ENCODE peak calls at places on chromosomes 6 and 20, in seven cellular contexts. D, H, N, V, W, I and G are unnamed samples.
A peak's percentile ranks its signal among the peaks of the same experiment; 100 is the strongest.

GRCh38 chr6:43287717-43288679 is 10.1 kb upstream of the SLC22A7 start:
- DNase-seq in D (no peak), H (no peak), N (no peak), V (no peak), W (no peak), I (no peak), G (no peak)

GRCh38 chr6:38035478-38035877 is 216.0 kb downstream of the ZFAND3 start:
- DNase-seq in D (no peak), H (peak; percentile 34), N (peak; percentile 5), V (peak; percentile 12), W (no peak), I (no peak), G (no peak)

GRCh38 chr6:133983099-133983939 is 30.3 kb downstream of the TBPL1 start:
- DNase-seq in D (no peak), H (peak; percentile 86), N (peak; percentile 31), V (no peak), W (no peak), I (no peak), G (no peak)

GRCh38 chr6:138882369-138883017 is 86.6 kb downstream of the ECT2L start:
- DNase-seq in D (peak; percentile 74), H (no peak), N (no peak), V (no peak), W (no peak), I (no peak), G (no peak)

GRCh38 chr6:40344566-40345185 is 242.5 kb downstream of the LRFN2 start:
- DNase-seq in D (no peak), H (no peak), N (no peak), V (no peak), W (no peak), I (no peak), G (no peak)

GRCh38 chr20:4829494-4830211 is 107.9 kb downstream of the PRND start:
- DNase-seq in D (no peak), H (no peak), N (no peak), V (no peak), W (no peak), I (no peak), G (no peak)

GRCh38 chr6:137039010-137039409 is 5.8 kb downstream of the IL20RA start:
- DNase-seq in D (no peak), H (no peak), N (no peak), V (no peak), W (no peak), I (no peak), G (no peak)

GRCh38 chr6:35328108-35328723 is 14.1 kb upstream of the PPARD start:
- DNase-seq in D (no peak), H (no peak), N (no peak), V (no peak), W (no peak), I (no peak), G (no peak)

GRCh38 chr6:151772436-151772835 is 35.0 kb upstream of the ESR1 start:
- DNase-seq in D (no peak), H (no peak), N (no peak), V (no peak), W (no peak), I (no peak), G (no peak)

GRCh38 chr20:63577317-63577894 is 3.4 kb upstream of the HELZ2 start:
- DNase-seq in D (no peak), H (no peak), N (no peak), V (no peak), W (no peak), I (no peak), G (no peak)

GRCh38 chr6:72205500-72205899 is 319.1 kb downstream of the RIMS1 start:
- DNase-seq in D (no peak), H (no peak), N (no peak), V (no peak), W (no peak), I (no peak), G (no peak)

GRCh38 chr6:144999127-144999526 is 714.0 kb downstream of the UTRN start:
- DNase-seq in D (no peak), H (no peak), N (peak; percentile 29), V (peak; percentile 17), W (no peak), I (no peak), G (no peak)

GRCh38 chr6:18241208-18241836 is 23.0 kb downstream of the DEK start:
- DNase-seq in D (no peak), H (peak; percentile 8), N (peak; percentile 26), V (peak; percentile 53), W (no peak), I (no peak), G (no peak)

GRCh38 chr6:83862776-83863471 is 3.4 kb downstream of the CYB5R4 start:
- DNase-seq in D (no peak), H (no peak), N (no peak), V (no peak), W (no peak), I (no peak), G (no peak)

GRCh38 chr20:17468073-17468840 is 62.9 kb downstream of the BFSP1 start:
- DNase-seq in D (no peak), H (no peak), N (no peak), V (no peak), W (no peak), I (no peak), G (no peak)

GRCh38 chr6:79399499-79399898 is 137.7 kb downstream of the LCA5 start:
- DNase-seq in D (no peak), H (no peak), N (no peak), V (no peak), W (no peak), I (no peak), G (no peak)

GRCh38 chr6:169109381-169109780 is 144.3 kb downstream of the THBS2 start:
- DNase-seq in D (no peak), H (no peak), N (no peak), V (no peak), W (no peak), I (no peak), G (no peak)

GRCh38 chr6:138454976-138455706 is 44.2 kb downstream of the NHSL1 start:
- DNase-seq in D (peak; percentile 53), H (peak; percentile 34), N (no peak), V (peak; percentile 33), W (no peak), I (no peak), G (no peak)

GRCh38 chr6:101607286-101607685 is 213.8 kb downstream of the GRIK2 start:
- DNase-seq in D (no peak), H (no peak), N (no peak), V (no peak), W (no peak), I (no peak), G (no peak)

DNA sequence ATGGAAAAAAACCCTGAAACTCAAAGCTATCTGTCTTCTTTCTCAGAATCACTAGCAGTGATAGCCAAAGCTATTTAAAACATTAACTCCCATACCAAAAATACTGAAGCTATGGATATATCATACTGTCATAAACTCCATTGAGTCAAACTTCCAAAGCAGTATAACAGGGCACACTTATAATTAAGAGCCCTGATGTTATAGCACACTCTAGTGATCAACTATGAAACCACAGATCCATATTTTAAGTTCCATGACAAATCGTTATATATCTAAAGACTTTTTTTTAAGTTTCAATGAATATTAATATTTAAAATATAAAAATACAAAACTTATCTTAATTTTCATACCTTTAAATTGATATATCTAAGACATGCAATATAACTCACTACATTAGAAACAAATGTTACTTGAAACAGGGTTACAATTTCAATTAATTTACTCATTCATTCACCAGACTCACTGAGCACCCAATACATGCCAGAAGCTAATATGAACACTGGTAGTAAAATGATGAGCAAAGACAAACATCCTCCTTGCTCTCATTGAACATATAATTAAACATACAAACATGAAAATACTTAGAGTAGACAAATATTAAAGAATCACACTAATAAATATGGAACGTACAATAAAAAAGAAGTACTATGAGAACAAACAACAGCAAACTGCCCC is 69.3 kb downstream of the IBTK start:
- DNase-seq in D (no peak), H (peak; percentile 78), N (peak; percentile 64), V (peak; percentile 70), W (no peak), I (no peak), G (peak; percentile 16)
- TF ChIP-seq CTCF in D (peak; percentile 20), H (peak; percentile 68), N (peak; percentile 74), V (peak; percentile 77), W (peak; percentile 66), I (peak; percentile 46), G (peak; percentile 64)

GRCh38 chr6:14317616-14318015 is 200.0 kb downstream of the CD83 start:
- DNase-seq in D (no peak), H (no peak), N (no peak), V (no peak), W (no peak), I (no peak), G (no peak)

GRCh38 chr6:14322841-14323240 is 205.3 kb downstream of the CD83 start:
- DNase-seq in D (no peak), H (no peak), N (no peak), V (no peak), W (no peak), I (no peak), G (no peak)

GRCh38 chr6:14320342-14320741 is 202.8 kb downstream of the CD83 start:
- DNase-seq in D (no peak), H (no peak), N (no peak), V (no peak), W (no peak), I (no peak), G (no peak)

GRCh38 chr6:14324042-14324441 is 206.5 kb downstream of the CD83 start:
- DNase-seq in D (no peak), H (peak; percentile 2), N (no peak), V (no peak), W (no peak), I (no peak), G (no peak)

GRCh38 chr6:14321992-14322772 is 204.6 kb downstream of the CD83 start:
- DNase-seq in D (no peak), H (peak; percentile 7), N (no peak), V (no peak), W (no peak), I (no peak), G (no peak)
- H3K4me3 ChIP-seq in D (no peak overlapping the region), H (no peak overlapping the region), N (no peak overlapping the region), V (no peak overlapping the region), W (no peak overlapping the region), I (no peak overlapping the region), G (no peak overlapping the region)

GRCh38 chr20:3250091-3250504 is 11.1 kb upstream of the SLC4A11 start:
- DNase-seq in D (no peak), H (peak; percentile 30), N (no peak), V (no peak), W (no peak), I (no peak), G (no peak)
- TF ChIP-seq CTCF in D (peak; percentile 43), H (peak; percentile 61), N (peak; percentile 9), V (peak; percentile 23), W (no peak), I (no peak), G (peak; percentile 48)

DNA sequence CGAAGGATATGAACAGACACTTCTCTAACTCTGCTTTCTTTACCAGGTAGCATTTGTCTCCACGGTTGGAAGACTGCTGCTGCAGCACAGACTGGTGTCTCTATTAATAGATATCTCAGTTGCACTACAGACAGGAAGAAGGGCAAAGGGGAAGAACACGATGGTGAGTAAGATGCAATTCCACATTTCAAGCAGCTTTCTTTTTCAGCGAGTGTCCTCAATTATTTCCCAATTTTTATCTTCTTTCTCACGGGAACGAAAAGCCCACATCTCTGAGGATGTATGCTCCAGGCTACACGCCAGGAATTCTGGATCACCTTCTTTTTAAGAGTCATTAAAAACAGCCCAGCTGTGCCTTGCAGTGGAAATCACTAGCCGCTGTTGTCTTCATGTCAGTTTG is 311.6 kb upstream of the ECI2 start:
- DNase-seq in D (peak; percentile 26), H (peak; percentile 92), N (peak; percentile 67), V (peak; percentile 93), W (peak; percentile 34), I (no peak), G (no peak)
- H3K4me3 ChIP-seq in D (peak overlapping the region; percentile 28), H (no peak overlapping the region), N (no peak overlapping the region), V (no peak overlapping the region), W (no peak overlapping the region), I (no peak overlapping the region), G (no peak overlapping the region)

GRCh38 chr6:81138236-81138635 is 614.2 kb downstream of the TENT5A start:
- DNase-seq in D (no peak), H (no peak), N (no peak), V (peak; percentile 43), W (no peak), I (no peak), G (no peak)
- TF ChIP-seq CTCF in D (no peak), H (no peak), N (no peak), V (no peak), W (no peak), I (no peak), G (no peak)